ENCODE peak calls at places on chromosomes 16 and 17, in six cellular contexts. One of them, this sample, is unnamed.

GRCh38 chr17:56978441-56979090 is 635 bp downstream of the SCPEP1 start:
- DNase-seq in cardiac fibroblast: peak
- DNase-seq in lower leg skin: no peak
- DNase-seq in GM20000: peak
- DNase-seq in foreskin keratinocyte: no peak
- DNase-seq in mesothelial cell of epicardium: no peak
- DNase-seq in this sample: peak

GRCh38 chr17:66474810-66475497 is 172.5 kb downstream of the PRKCA start:
- DNase-seq in cardiac fibroblast: no peak
- DNase-seq in lower leg skin: no peak
- DNase-seq in GM20000: no peak
- DNase-seq in foreskin keratinocyte: no peak
- DNase-seq in mesothelial cell of epicardium: no peak
- DNase-seq in this sample: no peak

GRCh38 chr17:20201059-20201458 is 191.9 kb downstream of the SPECC1 start:
- DNase-seq in cardiac fibroblast: no peak
- DNase-seq in lower leg skin: no peak
- DNase-seq in GM20000: no peak
- DNase-seq in foreskin keratinocyte: no peak
- DNase-seq in mesothelial cell of epicardium: no peak
- DNase-seq in this sample: no peak

GRCh38 chr17:9575381-9576072 is at the start of gene STX8:
- DNase-seq in cardiac fibroblast: peak
- DNase-seq in lower leg skin: peak
- DNase-seq in GM20000: peak
- DNase-seq in foreskin keratinocyte: peak
- DNase-seq in mesothelial cell of epicardium: peak
- DNase-seq in this sample: peak

GRCh38 chr17:64682261-64683181 is 20.4 kb upstream of the SMURF2 start:
- DNase-seq in cardiac fibroblast: peak
- DNase-seq in lower leg skin: no peak
- DNase-seq in GM20000: no peak
- DNase-seq in foreskin keratinocyte: no peak
- DNase-seq in mesothelial cell of epicardium: no peak
- DNase-seq in this sample: no peak

GRCh38 chr17:81234940-81235821 is 3.7 kb downstream of the TEPSIN start:
- DNase-seq in cardiac fibroblast: no peak
- DNase-seq in lower leg skin: no peak
- DNase-seq in GM20000: no peak
- DNase-seq in foreskin keratinocyte: no peak
- DNase-seq in mesothelial cell of epicardium: no peak
- DNase-seq in this sample: no peak

GRCh38 chr17:45361451-45361850 is 44.6 kb upstream of the MAP3K14 start:
- DNase-seq in cardiac fibroblast: no peak
- DNase-seq in lower leg skin: peak
- DNase-seq in GM20000: no peak
- DNase-seq in foreskin keratinocyte: no peak
- DNase-seq in mesothelial cell of epicardium: no peak
- DNase-seq in this sample: no peak

GRCh38 chr16:23836404-23837291 is 865 bp downstream of the PRKCB start:
- DNase-seq in cardiac fibroblast: no peak
- DNase-seq in lower leg skin: no peak
- DNase-seq in GM20000: peak
- DNase-seq in foreskin keratinocyte: no peak
- DNase-seq in mesothelial cell of epicardium: peak
- DNase-seq in this sample: peak

GRCh38 chr16:81366316-81366932 is 51.7 kb downstream of the GAN start:
- DNase-seq in cardiac fibroblast: peak
- DNase-seq in lower leg skin: no peak
- DNase-seq in GM20000: peak
- DNase-seq in foreskin keratinocyte: no peak
- DNase-seq in mesothelial cell of epicardium: no peak
- DNase-seq in this sample: peak

GRCh38 chr16:48075398-48075797 is 80.4 kb downstream of the ABCC12 start:
- DNase-seq in cardiac fibroblast: peak
- DNase-seq in lower leg skin: no peak
- DNase-seq in GM20000: no peak
- DNase-seq in foreskin keratinocyte: no peak
- DNase-seq in mesothelial cell of epicardium: no peak
- DNase-seq in this sample: no peak

GRCh38 chr16:66800856-66801255 is 528 bp downstream of the TERB1 start:
- DNase-seq in cardiac fibroblast: no peak
- DNase-seq in lower leg skin: no peak
- DNase-seq in GM20000: no peak
- DNase-seq in foreskin keratinocyte: no peak
- DNase-seq in mesothelial cell of epicardium: no peak
- DNase-seq in this sample: no peak

GRCh38 chr16:2767891-2768290 is 9.2 kb downstream of the ELOB start:
- DNase-seq in cardiac fibroblast: no peak
- DNase-seq in lower leg skin: no peak
- DNase-seq in GM20000: no peak
- DNase-seq in foreskin keratinocyte: no peak
- DNase-seq in mesothelial cell of epicardium: no peak
- DNase-seq in this sample: no peak

GRCh38 chr17:77717941-77718668 is 240.4 kb upstream of the TNRC6C start:
- DNase-seq in cardiac fibroblast: no peak
- DNase-seq in lower leg skin: peak
- DNase-seq in GM20000: no peak
- DNase-seq in foreskin keratinocyte: no peak
- DNase-seq in mesothelial cell of epicardium: no peak
- DNase-seq in this sample: no peak

GRCh38 chr16:73051903-73052302 is 4.0 kb upstream of the ZFHX3 start:
- DNase-seq in cardiac fibroblast: no peak
- DNase-seq in lower leg skin: no peak
- DNase-seq in GM20000: no peak
- DNase-seq in foreskin keratinocyte: no peak
- DNase-seq in mesothelial cell of epicardium: no peak
- DNase-seq in this sample: no peak

GRCh38 chr17:34337701-34338100 is 18.5 kb downstream of the CCL8 start:
- DNase-seq in cardiac fibroblast: no peak
- DNase-seq in lower leg skin: no peak
- DNase-seq in GM20000: no peak
- DNase-seq in foreskin keratinocyte: no peak
- DNase-seq in mesothelial cell of epicardium: no peak
- DNase-seq in this sample: no peak

GRCh38 chr17:14340968-14341412 is 40.1 kb downstream of the HS3ST3B1 start:
- DNase-seq in cardiac fibroblast: peak
- DNase-seq in lower leg skin: peak
- DNase-seq in GM20000: no peak
- DNase-seq in foreskin keratinocyte: no peak
- DNase-seq in mesothelial cell of epicardium: no peak
- DNase-seq in this sample: no peak

GRCh38 chr17:41500131-41500911 is 5.1 kb downstream of the KRT13 start:
- DNase-seq in cardiac fibroblast: peak
- DNase-seq in lower leg skin: no peak
- DNase-seq in GM20000: no peak
- DNase-seq in foreskin keratinocyte: peak
- DNase-seq in mesothelial cell of epicardium: no peak
- DNase-seq in this sample: no peak

GRCh38 chr16:30615358-30616076 is 5.3 kb upstream of the ZNF689 start:
- DNase-seq in cardiac fibroblast: peak
- DNase-seq in lower leg skin: no peak
- DNase-seq in GM20000: peak
- DNase-seq in foreskin keratinocyte: no peak
- DNase-seq in mesothelial cell of epicardium: no peak
- DNase-seq in this sample: peak

GRCh38 chr16:57579361-57579665 is 36.9 kb downstream of the ADGRG5 start:
- DNase-seq in cardiac fibroblast: no peak
- DNase-seq in lower leg skin: no peak
- DNase-seq in GM20000: no peak
- DNase-seq in foreskin keratinocyte: no peak
- DNase-seq in mesothelial cell of epicardium: no peak
- DNase-seq in this sample: no peak

GRCh38 chr17:67379251-67379630 is 2.2 kb downstream of the PITPNC1 start:
- DNase-seq in cardiac fibroblast: peak
- DNase-seq in lower leg skin: no peak
- DNase-seq in GM20000: no peak
- DNase-seq in foreskin keratinocyte: no peak
- DNase-seq in mesothelial cell of epicardium: no peak
- DNase-seq in this sample: no peak

GRCh38 chr17:28811594-28812135 is 30.9 kb downstream of the FAM222B start:
- DNase-seq in cardiac fibroblast: peak
- DNase-seq in lower leg skin: no peak
- DNase-seq in GM20000: peak
- DNase-seq in foreskin keratinocyte: peak
- DNase-seq in mesothelial cell of epicardium: no peak
- DNase-seq in this sample: peak

GRCh38 chr16:13835935-13836334 is 84.0 kb upstream of the ERCC4 start:
- DNase-seq in cardiac fibroblast: no peak
- DNase-seq in lower leg skin: no peak
- DNase-seq in GM20000: no peak
- DNase-seq in foreskin keratinocyte: no peak
- DNase-seq in mesothelial cell of epicardium: no peak
- DNase-seq in this sample: no peak

GRCh38 chr16:13835357-13835756 is 84.6 kb upstream of the ERCC4 start:
- DNase-seq in cardiac fibroblast: no peak
- DNase-seq in lower leg skin: no peak
- DNase-seq in GM20000: no peak
- DNase-seq in foreskin keratinocyte: no peak
- DNase-seq in mesothelial cell of epicardium: no peak
- DNase-seq in this sample: no peak

GRCh38 chr16:13845232-13845631 is 74.7 kb upstream of the ERCC4 start:
- DNase-seq in cardiac fibroblast: no peak
- DNase-seq in lower leg skin: no peak
- DNase-seq in GM20000: no peak
- DNase-seq in foreskin keratinocyte: no peak
- DNase-seq in mesothelial cell of epicardium: no peak
- DNase-seq in this sample: no peak

DNA sequence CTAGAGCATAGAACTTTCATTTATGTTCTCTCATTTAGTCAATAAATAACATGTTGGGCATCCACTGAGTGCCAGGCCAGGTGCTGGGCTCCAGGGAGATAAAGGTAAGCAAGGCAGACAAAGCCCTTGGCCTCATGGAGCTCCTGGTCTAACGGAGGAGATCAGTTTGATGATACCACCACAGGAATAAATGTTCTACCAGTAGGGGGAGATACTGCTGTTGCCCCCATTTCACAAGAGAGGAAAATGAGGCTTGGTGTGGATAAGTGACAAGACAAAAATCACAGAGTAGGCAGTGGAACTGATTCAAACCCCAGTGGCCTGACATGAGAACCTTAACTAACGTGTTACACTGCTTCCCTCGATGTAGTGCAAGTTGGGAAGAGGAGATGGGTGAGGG is 80.4 kb upstream of the ERCC4 start:
- DNase-seq in cardiac fibroblast: no peak
- DNase-seq in lower leg skin: no peak
- DNase-seq in GM20000: no peak
- DNase-seq in foreskin keratinocyte: no peak
- DNase-seq in mesothelial cell of epicardium: no peak
- DNase-seq in this sample: no peak
- TF ChIP-seq CTCF in cardiac fibroblast: no peak
- TF ChIP-seq CTCF in lower leg skin: no peak
- TF ChIP-seq CTCF in GM20000: no peak
- TF ChIP-seq CTCF in foreskin keratinocyte: no peak
- TF ChIP-seq CTCF in mesothelial cell of epicardium: peak
- TF ChIP-seq CTCF in this sample: no peak

GRCh38 chr16:56201030-56201429 is 9.7 kb downstream of the GNAO1 start:
- DNase-seq in cardiac fibroblast: no peak
- DNase-seq in lower leg skin: no peak
- DNase-seq in GM20000: no peak
- DNase-seq in foreskin keratinocyte: no peak
- DNase-seq in mesothelial cell of epicardium: no peak
- DNase-seq in this sample: no peak

GRCh38 chr16:56202036-56202435 is 10.7 kb downstream of the GNAO1 start:
- DNase-seq in cardiac fibroblast: no peak
- DNase-seq in lower leg skin: no peak
- DNase-seq in GM20000: no peak
- DNase-seq in foreskin keratinocyte: no peak
- DNase-seq in mesothelial cell of epicardium: no peak
- DNase-seq in this sample: no peak

GRCh38 chr16:56199164-56199563 is 7.9 kb downstream of the GNAO1 start:
- DNase-seq in cardiac fibroblast: no peak
- DNase-seq in lower leg skin: no peak
- DNase-seq in GM20000: peak
- DNase-seq in foreskin keratinocyte: no peak
- DNase-seq in mesothelial cell of epicardium: no peak
- DNase-seq in this sample: peak

GRCh38 chr16:56204836-56205235 is 13.5 kb downstream of the GNAO1 start:
- DNase-seq in cardiac fibroblast: no peak
- DNase-seq in lower leg skin: no peak
- DNase-seq in GM20000: no peak
- DNase-seq in foreskin keratinocyte: no peak
- DNase-seq in mesothelial cell of epicardium: no peak
- DNase-seq in this sample: no peak

DNA sequence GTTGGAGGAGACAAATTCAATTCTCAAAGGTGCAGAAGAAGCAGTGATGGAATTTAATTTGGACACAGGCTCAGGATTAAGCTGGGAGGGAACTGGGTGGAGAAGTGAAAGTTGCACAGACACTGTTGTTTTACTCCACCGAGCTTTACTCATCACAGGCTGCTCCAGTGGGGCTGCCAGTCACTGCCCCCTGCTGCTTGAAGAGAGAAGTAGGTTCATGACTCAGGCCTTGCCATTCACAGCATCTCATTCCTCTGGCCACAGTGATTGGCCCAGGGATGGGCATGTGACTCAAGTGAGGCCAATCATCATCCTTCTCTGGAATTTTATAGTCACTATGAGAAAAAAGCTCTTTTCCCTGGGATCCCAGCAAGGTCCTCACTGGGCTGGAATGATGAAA is 11.8 kb downstream of the GNAO1 start:
- DNase-seq in cardiac fibroblast: no peak
- DNase-seq in lower leg skin: no peak
- DNase-seq in GM20000: peak
- DNase-seq in foreskin keratinocyte: peak
- DNase-seq in mesothelial cell of epicardium: no peak
- DNase-seq in this sample: peak
- TF ChIP-seq CTCF in cardiac fibroblast: peak
- TF ChIP-seq CTCF in lower leg skin: no peak
- TF ChIP-seq CTCF in GM20000: peak
- TF ChIP-seq CTCF in foreskin keratinocyte: peak
- TF ChIP-seq CTCF in mesothelial cell of epicardium: no peak
- TF ChIP-seq CTCF in this sample: peak

DNA sequence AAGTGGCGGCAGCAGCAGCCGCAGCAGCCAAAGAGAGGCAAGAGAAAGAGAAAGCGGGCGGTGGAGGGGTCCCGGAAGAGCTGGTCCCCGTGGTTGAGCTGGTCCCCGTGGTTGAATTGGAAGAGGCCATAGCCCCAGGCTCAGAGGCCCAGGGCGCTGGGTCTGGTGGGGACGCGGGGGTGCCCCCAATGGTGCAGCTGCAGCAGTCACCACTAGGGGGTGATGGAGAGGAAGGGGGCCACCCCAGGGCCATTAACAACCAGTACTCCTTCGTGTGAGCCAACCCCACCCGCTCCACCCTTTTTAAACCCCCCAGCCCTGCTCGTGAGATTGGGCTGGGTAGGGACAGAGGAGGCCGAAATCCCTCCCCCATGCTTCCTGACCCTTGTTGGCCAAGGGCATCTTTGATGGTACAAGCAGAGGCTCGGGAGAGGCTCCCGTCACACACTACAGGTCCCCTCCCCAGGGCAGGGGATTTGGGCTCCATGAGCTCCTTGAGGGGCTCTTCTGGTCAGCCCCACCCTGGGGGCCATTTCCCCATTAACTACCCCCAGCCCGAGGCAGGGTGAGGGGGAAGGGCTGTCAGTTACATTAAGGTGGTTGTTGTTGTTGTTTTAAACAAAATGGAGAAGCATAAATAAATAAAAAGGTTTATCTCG is 4.6 kb upstream of the ATP2A1 start:
- DNase-seq in cardiac fibroblast: no peak
- DNase-seq in lower leg skin: no peak
- DNase-seq in GM20000: peak
- DNase-seq in foreskin keratinocyte: no peak
- DNase-seq in mesothelial cell of epicardium: no peak
- DNase-seq in this sample: peak
- TF ChIP-seq CTCF in cardiac fibroblast: peak
- TF ChIP-seq CTCF in lower leg skin: no peak
- TF ChIP-seq CTCF in GM20000: peak
- TF ChIP-seq CTCF in foreskin keratinocyte: peak
- TF ChIP-seq CTCF in mesothelial cell of epicardium: peak
- TF ChIP-seq CTCF in this sample: peak

GRCh38 chr16:784431-784830 is 3.8 kb downstream of the RPUSD1 start:
- DNase-seq in cardiac fibroblast: no peak
- DNase-seq in lower leg skin: no peak
- DNase-seq in GM20000: no peak
- DNase-seq in foreskin keratinocyte: no peak
- DNase-seq in mesothelial cell of epicardium: no peak
- DNase-seq in this sample: no peak
- TF ChIP-seq CTCF in cardiac fibroblast: no peak
- TF ChIP-seq CTCF in lower leg skin: no peak
- TF ChIP-seq CTCF in GM20000: no peak
- TF ChIP-seq CTCF in foreskin keratinocyte: no peak
- TF ChIP-seq CTCF in mesothelial cell of epicardium: no peak
- TF ChIP-seq CTCF in this sample: no peak

This sample was measured in GM13977.